ENCODE peak calls at places on chromosomes 7 and 10, in four cellular contexts. One of them, this sample, is unnamed.

GRCh38 chr10:121655254-121656142 is 57.3 kb upstream of the FGFR2 start:
- DNase-seq in heart left ventricle: no peak
- DNase-seq in AG04450: no peak
- DNase-seq in heart right ventricle: no peak
- DNase-seq in this sample: no peak

GRCh38 chr7:133562617-133563016 is 309.7 kb downstream of the EXOC4 start:
- DNase-seq in heart left ventricle: no peak
- DNase-seq in AG04450: no peak
- DNase-seq in heart right ventricle: no peak
- DNase-seq in this sample: no peak

GRCh38 chr10:131620904-131621303 is 279.9 kb upstream of the PPP2R2D start:
- DNase-seq in heart left ventricle: no peak
- DNase-seq in AG04450: no peak
- DNase-seq in heart right ventricle: no peak
- DNase-seq in this sample: no peak

GRCh38 chr10:71014021-71014782 is 125.8 kb upstream of the PCBD1 start:
- DNase-seq in heart left ventricle: peak
- DNase-seq in AG04450: no peak
- DNase-seq in heart right ventricle: peak
- DNase-seq in this sample: no peak

GRCh38 chr7:82430518-82431465 is 12.8 kb downstream of the CACNA2D1 start:
- DNase-seq in heart left ventricle: no peak
- DNase-seq in AG04450: peak
- DNase-seq in heart right ventricle: no peak
- DNase-seq in this sample: no peak

GRCh38 chr7:43767311-43767710 is 8.8 kb downstream of the BLVRA start:
- DNase-seq in heart left ventricle: no peak
- DNase-seq in AG04450: no peak
- DNase-seq in heart right ventricle: no peak
- DNase-seq in this sample: no peak

GRCh38 chr10:74026428-74026979 is 28.6 kb downstream of the VCL start:
- DNase-seq in heart left ventricle: no peak
- DNase-seq in AG04450: no peak
- DNase-seq in heart right ventricle: no peak
- DNase-seq in this sample: no peak

GRCh38 chr7:129828989-129829676 is 123.6 kb downstream of the UBE2H start:
- DNase-seq in heart left ventricle: no peak
- DNase-seq in AG04450: no peak
- DNase-seq in heart right ventricle: no peak
- DNase-seq in this sample: no peak

GRCh38 chr10:64873088-64873487 is 1351.9 kb downstream of the REEP3 start:
- DNase-seq in heart left ventricle: no peak
- DNase-seq in AG04450: no peak
- DNase-seq in heart right ventricle: no peak
- DNase-seq in this sample: no peak

GRCh38 chr10:103580011-103580410 is 86.5 kb downstream of the NEURL1 start:
- DNase-seq in heart left ventricle: no peak
- DNase-seq in AG04450: no peak
- DNase-seq in heart right ventricle: no peak
- DNase-seq in this sample: no peak

GRCh38 chr7:96198047-96198636 is 123.8 kb downstream of the SLC25A13 start:
- DNase-seq in heart left ventricle: no peak
- DNase-seq in AG04450: no peak
- DNase-seq in heart right ventricle: no peak
- DNase-seq in this sample: no peak

GRCh38 chr10:125084191-125085186 is 75.9 kb downstream of the CTBP2 start:
- DNase-seq in heart left ventricle: peak
- DNase-seq in AG04450: peak
- DNase-seq in heart right ventricle: peak
- DNase-seq in this sample: peak

GRCh38 chr10:131085586-131085860 is 226.0 kb downstream of the TCERG1L start:
- DNase-seq in heart left ventricle: no peak
- DNase-seq in AG04450: no peak
- DNase-seq in heart right ventricle: no peak
- DNase-seq in this sample: no peak

GRCh38 chr10:60171436-60172013 is 218.2 kb downstream of the ANK3 start:
- DNase-seq in heart left ventricle: no peak
- DNase-seq in AG04450: no peak
- DNase-seq in heart right ventricle: no peak
- DNase-seq in this sample: no peak

GRCh38 chr10:5447071-5447470 is 34.7 kb downstream of the NET1 start:
- DNase-seq in heart left ventricle: no peak
- DNase-seq in AG04450: no peak
- DNase-seq in heart right ventricle: no peak
- DNase-seq in this sample: no peak

GRCh38 chr7:69670701-69671100 is 72.4 kb downstream of the AUTS2 start:
- DNase-seq in heart left ventricle: no peak
- DNase-seq in AG04450: no peak
- DNase-seq in heart right ventricle: no peak
- DNase-seq in this sample: no peak

GRCh38 chr7:38699481-38699880 is 68.3 kb upstream of the AMPH start:
- DNase-seq in heart left ventricle: no peak
- DNase-seq in AG04450: no peak
- DNase-seq in heart right ventricle: no peak
- DNase-seq in this sample: peak

GRCh38 chr10:102381983-102382382 is 13.5 kb upstream of the NFKB2 start:
- DNase-seq in heart left ventricle: no peak
- DNase-seq in AG04450: no peak
- DNase-seq in heart right ventricle: no peak
- DNase-seq in this sample: no peak

GRCh38 chr7:103902917-103903316 is 86.5 kb downstream of the RELN start:
- DNase-seq in heart left ventricle: no peak
- DNase-seq in AG04450: no peak
- DNase-seq in heart right ventricle: no peak
- DNase-seq in this sample: no peak

GRCh38 chr10:62047960-62048383 is 146.5 kb downstream of the ARID5B start:
- DNase-seq in heart left ventricle: no peak
- DNase-seq in AG04450: no peak
- DNase-seq in heart right ventricle: no peak
- DNase-seq in this sample: no peak

GRCh38 chr10:3785849-3786290 is 861 bp upstream of the KLF6 start:
- DNase-seq in heart left ventricle: peak
- DNase-seq in AG04450: no peak
- DNase-seq in heart right ventricle: peak
- DNase-seq in this sample: no peak

GRCh38 chr7:75740846-75741497 is 2.2 kb upstream of the HIP1 start:
- DNase-seq in heart left ventricle: peak
- DNase-seq in AG04450: no peak
- DNase-seq in heart right ventricle: peak
- DNase-seq in this sample: no peak

GRCh38 chr7:131047651-131048304 is 279.9 kb upstream of the MKLN1 start:
- DNase-seq in heart left ventricle: no peak
- DNase-seq in AG04450: no peak
- DNase-seq in heart right ventricle: no peak
- DNase-seq in this sample: no peak

GRCh38 chr10:68156373-68157185 is 47.3 kb downstream of the MYPN start:
- DNase-seq in heart left ventricle: peak
- DNase-seq in AG04450: no peak
- DNase-seq in heart right ventricle: peak
- DNase-seq in this sample: peak

GRCh38 chr10:79229081-79229541 is 118.2 kb upstream of the PPIF start:
- DNase-seq in heart left ventricle: no peak
- DNase-seq in AG04450: no peak
- DNase-seq in heart right ventricle: no peak
- DNase-seq in this sample: no peak

GRCh38 chr7:73995821-73996511 is 32.0 kb upstream of the ELN start:
- DNase-seq in heart left ventricle: no peak
- DNase-seq in AG04450: no peak
- DNase-seq in heart right ventricle: no peak
- DNase-seq in this sample: no peak

GRCh38 chr7:150738092-150739044 is 1.1 kb downstream of the GIMAP5 start:
- DNase-seq in heart left ventricle: no peak
- DNase-seq in AG04450: no peak
- DNase-seq in heart right ventricle: no peak
- DNase-seq in this sample: no peak

GRCh38 chr10:44390585-44391072 is 5.7 kb upstream of the CXCL12 start:
- DNase-seq in heart left ventricle: no peak
- DNase-seq in AG04450: no peak
- DNase-seq in heart right ventricle: no peak
- DNase-seq in this sample: no peak

GRCh38 chr7:156153590-156153989 is 341.3 kb upstream of the SHH start:
- DNase-seq in heart left ventricle: no peak
- DNase-seq in AG04450: no peak
- DNase-seq in heart right ventricle: no peak
- DNase-seq in this sample: no peak

GRCh38 chr7:132045481-132045980 is 489.1 kb upstream of the PODXL start:
- DNase-seq in heart left ventricle: no peak
- DNase-seq in AG04450: no peak
- DNase-seq in heart right ventricle: no peak
- DNase-seq in this sample: no peak

GRCh38 chr10:131860806-131861440 is 39.9 kb upstream of the PPP2R2D start:
- DNase-seq in heart left ventricle: no peak
- DNase-seq in AG04450: no peak
- DNase-seq in heart right ventricle: no peak
- DNase-seq in this sample: no peak

DNA sequence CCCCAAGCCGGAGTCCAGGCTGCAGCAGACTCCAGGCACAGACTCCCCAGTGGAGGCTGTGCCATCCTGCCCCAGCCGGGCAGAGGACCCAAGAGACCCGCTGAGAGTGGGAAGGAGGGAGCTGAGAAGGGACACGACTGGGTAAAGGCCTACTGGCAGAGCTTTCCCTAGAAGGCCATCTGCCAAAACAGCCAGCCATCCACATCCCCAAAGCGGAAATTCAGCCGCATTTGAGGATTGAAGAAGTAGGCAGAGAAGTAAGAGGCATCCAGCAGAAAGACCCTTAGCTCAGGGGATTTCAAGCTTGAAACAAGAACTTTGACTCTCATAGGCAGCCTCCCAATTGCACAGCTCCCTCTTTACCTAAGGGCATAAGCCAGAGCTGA is 853 bp downstream of the CPXM2 start:
- DNase-seq in heart left ventricle: no peak
- DNase-seq in AG04450: no peak
- DNase-seq in heart right ventricle: no peak
- DNase-seq in this sample: no peak
- H3K4me3 ChIP-seq in heart left ventricle: peak
- H3K4me3 ChIP-seq in AG04450: no peak
- H3K4me3 ChIP-seq in heart right ventricle: peak
- H3K4me3 ChIP-seq in this sample: no peak

DNA sequence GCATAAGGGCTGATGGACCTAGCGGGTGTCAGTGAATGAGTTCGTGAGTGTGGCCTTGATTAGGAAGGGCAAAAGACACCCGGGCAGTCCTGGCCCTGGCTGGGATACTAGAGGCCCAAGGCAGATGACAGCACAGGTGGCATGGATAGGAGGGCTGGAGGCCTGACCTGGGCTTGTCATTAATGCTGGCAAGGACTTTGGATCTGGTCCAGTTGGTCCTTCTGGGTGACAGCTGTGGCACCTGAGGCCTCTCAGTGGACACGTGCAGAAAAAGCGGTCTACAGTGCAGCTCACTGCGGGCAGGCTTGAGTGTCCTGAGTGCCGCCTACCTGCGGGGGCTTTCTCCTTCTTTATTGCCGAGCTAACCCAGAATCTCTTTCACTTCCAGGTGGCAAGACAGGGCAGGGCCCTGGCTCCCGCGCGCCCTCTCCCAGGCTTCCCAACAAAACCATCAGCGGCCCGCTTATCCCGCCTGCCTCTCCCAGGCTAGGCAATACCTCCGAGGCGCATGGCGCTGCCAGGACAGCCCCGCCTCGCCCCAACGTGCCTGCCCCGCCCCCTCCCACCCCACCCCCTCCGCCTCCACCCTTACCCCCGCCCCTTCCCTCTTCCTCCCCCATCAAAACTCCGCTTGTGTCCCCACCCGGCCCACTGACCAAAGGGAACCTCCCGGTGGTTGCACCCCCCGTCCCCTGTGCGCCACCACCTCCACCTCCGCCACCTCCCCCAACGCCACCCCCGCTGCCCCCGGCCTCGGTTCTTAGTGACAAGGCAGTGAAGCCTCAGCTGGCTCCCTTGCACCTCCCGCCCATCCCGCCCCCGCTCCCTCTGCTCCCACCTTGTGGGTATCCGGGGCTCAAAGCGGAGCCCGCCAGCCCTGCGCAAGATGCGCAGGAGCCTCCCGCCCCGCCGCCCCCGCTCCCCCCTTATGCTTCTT is 77.4 kb downstream of the WIPF3 start:
- DNase-seq in heart left ventricle: no peak
- DNase-seq in AG04450: no peak
- DNase-seq in heart right ventricle: no peak
- DNase-seq in this sample: no peak
- H3K4me3 ChIP-seq in heart left ventricle: no peak
- H3K4me3 ChIP-seq in AG04450: no peak
- H3K4me3 ChIP-seq in heart right ventricle: no peak
- H3K4me3 ChIP-seq in this sample: no peak

DNA sequence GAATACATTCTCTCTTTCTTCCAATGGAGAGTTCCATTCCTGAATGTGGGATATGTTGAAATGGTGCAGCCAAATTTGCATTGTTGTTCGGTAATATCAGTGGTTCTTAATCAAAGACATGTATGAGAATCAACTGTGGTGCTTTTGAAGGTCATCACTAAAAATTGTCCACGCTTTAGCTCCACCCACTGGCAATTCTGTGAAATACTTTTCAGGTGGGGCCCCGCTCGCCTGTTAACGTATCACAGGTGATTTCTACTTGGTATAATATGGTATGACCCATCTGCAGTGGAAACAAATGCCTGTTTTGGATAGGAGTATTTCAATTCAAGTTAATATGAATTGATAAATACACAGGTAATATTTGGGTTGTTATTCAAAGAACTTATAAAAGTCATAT is 178.4 kb downstream of the NSUN6 start:
- DNase-seq in heart left ventricle: peak
- DNase-seq in AG04450: no peak
- DNase-seq in heart right ventricle: no peak
- DNase-seq in this sample: no peak
- H3K4me3 ChIP-seq in heart left ventricle: no peak
- H3K4me3 ChIP-seq in AG04450: no peak
- H3K4me3 ChIP-seq in heart right ventricle: no peak
- H3K4me3 ChIP-seq in this sample: no peak

DNA sequence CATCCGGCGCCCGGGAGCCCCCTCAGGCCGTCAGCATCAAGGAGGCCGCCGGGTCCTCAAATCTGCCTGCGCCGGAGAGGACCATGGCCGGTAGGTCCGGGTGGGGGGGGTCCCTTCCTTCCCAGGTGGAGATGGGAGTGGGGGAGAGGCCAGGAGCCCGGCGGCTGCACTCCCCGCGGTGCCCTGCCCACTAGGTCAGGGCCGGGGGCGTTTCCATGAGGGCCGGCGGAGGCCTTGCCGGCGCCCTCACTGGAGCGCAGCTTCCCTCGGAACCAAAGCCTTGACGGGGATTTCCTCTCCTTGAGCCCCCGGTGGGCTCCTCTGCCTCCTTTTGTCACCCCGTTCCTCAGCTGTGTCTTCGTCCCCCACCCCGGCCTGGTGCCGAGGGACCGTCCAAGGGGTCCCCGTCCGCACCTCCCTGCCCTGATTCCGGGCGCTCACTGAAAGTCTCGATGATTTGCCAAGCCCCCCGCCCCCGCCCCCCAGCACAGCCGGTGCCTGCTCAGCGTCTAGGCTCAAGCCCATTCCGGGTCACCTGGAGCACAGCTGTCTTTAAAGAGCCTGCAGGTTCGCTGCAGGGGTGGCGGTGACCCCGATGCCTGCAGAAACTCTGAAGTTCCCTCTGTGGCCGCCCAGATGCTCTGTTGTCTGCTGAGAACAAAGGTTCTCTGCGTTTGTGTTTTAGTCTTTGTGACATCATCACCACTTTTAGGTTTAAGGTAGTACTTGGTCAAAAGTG is 580 bp downstream of the VENTX start:
- DNase-seq in heart left ventricle: no peak
- DNase-seq in AG04450: no peak
- DNase-seq in heart right ventricle: no peak
- DNase-seq in this sample: no peak
- H3K4me3 ChIP-seq in heart left ventricle: no peak
- H3K4me3 ChIP-seq in AG04450: no peak
- H3K4me3 ChIP-seq in heart right ventricle: no peak
- H3K4me3 ChIP-seq in this sample: no peak

This sample was measured in HFF-Myc.